ENCODE peak calls at places on chromosomes 6 and 20, in six cellular contexts. Y is NCI-H1092 treated with DMSO at 0.1 percent for 48 hours, X is WTC11, A is progenitor cell of endocrine pancreas, T is T-helper 1 cell, H is spleen. O is an unnamed sample.

GRCh38 chr20:31975874-31976273 is 7.9 kb downstream of the XKR7 start:
- DNase-seq in Y (no peak), T (no peak), X (no peak), A (no peak), H (no peak), O (no peak)

GRCh38 chr6:45115696-45116095 is 212.4 kb upstream of the RUNX2 start:
- DNase-seq in X (no peak), H (no peak), Y (no peak), T (no peak), A (no peak), O (no peak)

GRCh38 chr20:1293641-1294379 is 27.7 kb downstream of the SNPH start:
- DNase-seq in H (peak; percentile 11), T (no peak), A (no peak), Y (no peak), X (no peak), O (no peak)

GRCh38 chr6:89970072-89970471 is 75.8 kb downstream of the GJA10 start:
- DNase-seq in A (no peak), T (no peak), X (no peak), Y (no peak), H (no peak), O (no peak)

GRCh38 chr6:167748458-167749379 is 78.0 kb upstream of the AFDN start:
- DNase-seq in H (peak; percentile 77), A (no peak), T (no peak), Y (no peak), X (no peak), O (no peak)

GRCh38 chr6:113927001-113927400 is 43.9 kb downstream of the HDAC2 start:
- DNase-seq in T (no peak), X (no peak), Y (no peak), H (no peak), A (no peak), O (no peak)

GRCh38 chr20:62386383-62387218 is at the start of gene RPS21:
- DNase-seq in Y (peak; percentile 90), H (peak; percentile 98), T (peak; percentile 94), A (peak; percentile 81), X (peak; percentile 89), O (peak; percentile 94)

GRCh38 chr6:130050230-130050629 is 31.8 kb downstream of the L3MBTL3 start:
- DNase-seq in H (no peak), T (no peak), A (no peak), Y (no peak), X (no peak), O (no peak)

GRCh38 chr6:64717281-64717680 is 989.7 kb downstream of the EYS start:
- DNase-seq in H (no peak), X (no peak), Y (no peak), T (no peak), A (no peak), O (no peak)

GRCh38 chr20:46151936-46152335 is 33.8 kb downstream of the CD40 start:
- DNase-seq in Y (no peak), H (peak; percentile 54), T (no peak), A (no peak), X (peak; percentile 77), O (peak; percentile 65)

GRCh38 chr6:21594427-21595264 is 1.1 kb downstream of the SOX4 start:
- DNase-seq in T (peak; percentile 28), Y (peak; percentile 25), A (peak; percentile 14), H (peak; percentile 91), X (peak; percentile 21), O (no peak)

GRCh38 chr20:61364147-61364546 is 112.1 kb downstream of the CDH4 start:
- DNase-seq in Y (no peak), H (no peak), A (no peak), T (no peak), X (no peak), O (no peak)

GRCh38 chr6:121723623-121724022 is 288.2 kb downstream of the GJA1 start:
- DNase-seq in H (no peak), T (no peak), X (no peak), Y (no peak), A (no peak), O (no peak)

GRCh38 chr6:169868458-169868857 is 117.0 kb downstream of the ERMARD start:
- DNase-seq in A (no peak), H (peak; percentile 87), X (no peak), T (peak; percentile 76), Y (no peak), O (no peak)